ENCODE peak calls at places on chromosomes 4 and X, in eight cellular contexts. E is A549, J is NCI-H510A, T is germinal center, O is iris pigment epithelial cell, B is sciatic nerve, R is psoas muscle, I is NCI-H446. S is an unnamed sample.

GRCh38 chr4:61468091-61468720 is 268.1 kb downstream of the ADGRL3 start:
- DNase-seq in E (no peak), J (no peak), T (no peak), O (peak), B (no peak), R (no peak), I (no peak), S (no peak)

GRCh38 chr4:90318208-90318607 is 191.0 kb downstream of the CCSER1 start:
- DNase-seq in E (no peak), J (no peak), T (no peak), O (peak), B (no peak), R (no peak), I (no peak), S (no peak)

GRCh38 chr4:157151711-157152110 is 68.8 kb upstream of the GRIA2 start:
- DNase-seq in E (no peak), J (no peak), T (no peak), O (peak), B (no peak), R (no peak), I (no peak), S (no peak)

GRCh38 chr4:16745009-16745408 is 153.4 kb downstream of the LDB2 start:
- DNase-seq in E (no peak), J (no peak), T (no peak), O (peak), B (no peak), R (no peak), I (no peak), S (no peak)

GRCh38 chrX:55028040-55028439 is 2.7 kb downstream of the ALAS2 start:
- DNase-seq in E (no peak), J (no peak), T (no peak), O (no peak), B (no peak), R (no peak), I (no peak), S (no peak)

GRCh38 chrX:141632124-141632523 is 42.6 kb downstream of the SPANXA2 start:
- DNase-seq in E (no peak), J (no peak), T (no peak), O (peak), B (no peak), R (no peak), I (no peak), S (no peak)

GRCh38 chrX:153032397-153033118 is 23.7 kb upstream of the PNMA3 start:
- DNase-seq in E (peak), J (peak), T (peak), O (peak), B (peak), R (peak), I (peak), S (peak)

GRCh38 chr4:2292679-2293108 is 30.8 kb upstream of the MXD4 start:
- DNase-seq in E (no peak), J (no peak), T (no peak), O (peak), B (no peak), R (no peak), I (no peak), S (peak)

GRCh38 chr4:157072002-157072401 is 3.9 kb upstream of the GLRB start:
- DNase-seq in E (no peak), J (no peak), T (no peak), O (peak), B (no peak), R (no peak), I (no peak), S (no peak)

GRCh38 chrX:136203438-136203837 is 47.8 kb downstream of the MAP7D3 start:
- DNase-seq in E (no peak), J (no peak), T (no peak), O (no peak), B (no peak), R (no peak), I (no peak), S (no peak)

GRCh38 chrX:65750674-65751469 is 83.4 kb downstream of the MSN start:
- DNase-seq in E (no peak), J (no peak), T (no peak), O (no peak), B (no peak), R (no peak), I (no peak), S (no peak)

GRCh38 chrX:69951756-69952155 is 98.0 kb downstream of the AWAT2 start:
- DNase-seq in E (no peak), J (no peak), T (no peak), O (no peak), B (no peak), R (no peak), I (no peak), S (no peak)

GRCh38 chr4:121654738-121655137 is 42.0 kb downstream of the ANXA5 start:
- DNase-seq in E (no peak), J (no peak), T (peak), O (no peak), B (no peak), R (no peak), I (no peak), S (no peak)

GRCh38 chrX:30577362-30577961 is at the start of gene TASL:
- DNase-seq in E (no peak), J (no peak), T (peak), O (no peak), B (no peak), R (no peak), I (no peak), S (no peak)

GRCh38 chr4:113435893-113436292 is 325.6 kb downstream of the CAMK2D start:
- DNase-seq in E (no peak), J (no peak), T (no peak), O (peak), B (peak), R (no peak), I (peak), S (peak)

GRCh38 chr4:81722229-81722900 is 250.7 kb upstream of the RASGEF1B start:
- DNase-seq in E (no peak), J (peak), T (no peak), O (no peak), B (no peak), R (no peak), I (peak), S (no peak)

GRCh38 chr4:83074086-83074704 is 39.2 kb downstream of the COPS4 start:
- DNase-seq in E (peak), J (peak), T (peak), O (peak), B (no peak), R (no peak), I (peak), S (no peak)